ENCODE peak calls at places on chromosomes 6 and 20, in seven cellular contexts. E is fibroblast of lung; G is activated T-cell treated with anti-CD3 and anti-CD28 coated beads for 4 hours; C is lung; T is Calu3; F is tibial artery; V is activated CD4-positive, alpha-beta T cell treated with anti-CD3 and anti-CD28 coated beads, Interleukin-2, amount 50 U/mL, for 1 hour. J is an unnamed sample.

GRCh38 chr6:11217360-11218076 is 14.9 kb downstream of the NEDD9 start:
- DNase-seq in C (peak), E (no peak), G (no peak), V (no peak), T (peak), F (no peak), J (no peak)

GRCh38 chr20:53291548-53291947 is 302.1 kb downstream of the ZNF217 start:
- DNase-seq in G (no peak), V (no peak), F (no peak), T (peak), E (no peak), C (no peak), J (no peak)

GRCh38 chr6:2861071-2861821 is 19.6 kb upstream of the SERPINB1 start:
- DNase-seq in V (no peak), G (no peak), F (no peak), E (no peak), C (no peak), T (no peak), J (no peak)

GRCh38 chr6:169965657-169966311 is 214.4 kb downstream of the ERMARD start:
- DNase-seq in G (no peak), F (no peak), E (no peak), T (no peak), C (peak), V (no peak), J (no peak)

GRCh38 chr6:159908535-159908934 is 17.7 kb downstream of the MAS1 start:
- DNase-seq in G (no peak), E (peak), C (no peak), T (no peak), V (no peak), F (no peak), J (no peak)

GRCh38 chr6:17851001-17851719 is 136.3 kb downstream of the KIF13A start:
- DNase-seq in E (peak), C (no peak), F (no peak), T (no peak), V (no peak), G (no peak), J (no peak)

GRCh38 chr20:64107736-64108457 is 532 bp upstream of the NPBWR2 start:
- DNase-seq in E (no peak), T (no peak), G (no peak), C (no peak), F (no peak), V (no peak), J (no peak)

GRCh38 chr20:21529863-21530262 is 16.0 kb upstream of the NKX2-2 start:
- DNase-seq in T (no peak), V (no peak), G (no peak), C (no peak), E (no peak), F (no peak), J (no peak)

GRCh38 chr20:63895886-63896135 is 885 bp downstream of the DNAJC5 start:
- DNase-seq in F (no peak), E (peak), V (no peak), G (no peak), T (no peak), C (no peak), J (no peak)

GRCh38 chr6:148723484-148723883 is 23.3 kb upstream of the UST start:
- DNase-seq in V (no peak), G (no peak), E (peak), C (no peak), T (no peak), F (no peak), J (no peak)

GRCh38 chr6:132623446-132623845 is 629 bp downstream of the TAAR2 start:
- DNase-seq in C (no peak), F (no peak), V (no peak), T (no peak), E (no peak), G (no peak), J (no peak)

GRCh38 chr6:52167272-52167671 is 18.9 kb upstream of the IL17A start:
- DNase-seq in E (no peak), T (no peak), G (no peak), V (no peak), F (no peak), C (no peak), J (no peak)

GRCh38 chr6:43758617-43759050 is 11.4 kb upstream of the VEGFA start:
- DNase-seq in G (no peak), F (no peak), E (no peak), C (no peak), V (no peak), T (peak), J (no peak)

GRCh38 chr6:7051780-7052440 is 55.9 kb upstream of the RREB1 start:
- DNase-seq in F (peak), V (peak), C (peak), T (peak), E (peak), G (peak), J (no peak)

GRCh38 chr6:35496851-35497570 is at the start of gene TEAD3:
- DNase-seq in F (no peak), C (peak), T (peak), V (peak), G (peak), E (peak), J (no peak)

GRCh38 chr6:154491567-154492470 is 18.7 kb downstream of the CNKSR3 start:
- DNase-seq in C (no peak), G (no peak), F (no peak), V (no peak), E (no peak), T (no peak), J (no peak)

GRCh38 chr6:105609375-105609991 is 206.6 kb upstream of the PREP start:
- DNase-seq in E (peak), C (no peak), V (no peak), T (no peak), F (no peak), G (no peak), J (no peak)

GRCh38 chr6:145830612-145831011 is 16.0 kb upstream of the FBXO30 start:
- DNase-seq in G (no peak), E (no peak), T (no peak), F (no peak), C (no peak), V (no peak), J (no peak)

GRCh38 chr6:96015321-96015790 is 418 bp upstream of the FUT9 start:
- DNase-seq in E (no peak), V (no peak), C (no peak), F (no peak), G (no peak), T (peak), J (peak)

GRCh38 chr20:35479798-35480197 is 24.4 kb downstream of the CEP250 start:
- DNase-seq in F (no peak), E (no peak), V (no peak), T (no peak), G (no peak), C (no peak), J (no peak)